ENCODE peak calls at places on chromosomes 3 and 15, in five cellular contexts. One of them, this sample, is unnamed.
A peak's percentile ranks its signal among the peaks of the same experiment; 100 is the strongest.

GRCh38 chr15:72934921-72935320 is 117.3 kb upstream of the NEO1 start:
- DNase-seq in mesenchymal stem cell: peak; percentile 7
- DNase-seq in trophoblast cell: no peak
- DNase-seq in neuronal stem cell: no peak
- DNase-seq in H1: no peak
- DNase-seq in this sample: no peak

GRCh38 chr15:78317145-78317836 is 17.9 kb upstream of the SKIC8 start:
- DNase-seq in mesenchymal stem cell: peak; percentile 9
- DNase-seq in H1: no peak
- DNase-seq in trophoblast cell: peak; percentile 22
- DNase-seq in neuronal stem cell: no peak
- DNase-seq in this sample: no peak

GRCh38 chr15:38652998-38653397 is 88.4 kb upstream of the RASGRP1 start:
- DNase-seq in H1: no peak
- DNase-seq in mesenchymal stem cell: no peak
- DNase-seq in trophoblast cell: no peak
- DNase-seq in neuronal stem cell: no peak
- DNase-seq in this sample: no peak

GRCh38 chr3:158532099-158532734 is 38.8 kb upstream of the MLF1 start:
- DNase-seq in trophoblast cell: peak; percentile 3
- DNase-seq in mesenchymal stem cell: peak; percentile 69
- DNase-seq in H1: no peak
- DNase-seq in neuronal stem cell: peak; percentile 5
- DNase-seq in this sample: no peak

GRCh38 chr15:34794590-34795206 is 651 bp downstream of the ACTC1 start:
- DNase-seq in mesenchymal stem cell: no peak
- DNase-seq in trophoblast cell: no peak
- DNase-seq in H1: no peak
- DNase-seq in neuronal stem cell: no peak
- DNase-seq in this sample: peak; percentile 33

GRCh38 chr15:35306361-35306981 is 221.4 kb upstream of the NANOGP8 start:
- DNase-seq in trophoblast cell: peak; percentile 35
- DNase-seq in neuronal stem cell: peak; percentile 9
- DNase-seq in H1: no peak
- DNase-seq in mesenchymal stem cell: peak; percentile 83
- DNase-seq in this sample: no peak

GRCh38 chr3:186821429-186822367 is 15.4 kb upstream of the RFC4 start:
- DNase-seq in trophoblast cell: peak; percentile 63
- DNase-seq in mesenchymal stem cell: peak; percentile 60
- DNase-seq in neuronal stem cell: no peak
- DNase-seq in H1: no peak
- DNase-seq in this sample: no peak

GRCh38 chr15:47945869-47946666 is 174.7 kb upstream of the SLC24A5 start:
- DNase-seq in neuronal stem cell: no peak
- DNase-seq in H1: no peak
- DNase-seq in mesenchymal stem cell: no peak
- DNase-seq in trophoblast cell: no peak
- DNase-seq in this sample: no peak

GRCh38 chr3:47482411-47482810 is 6.7 kb upstream of the SCAP start:
- DNase-seq in trophoblast cell: no peak
- DNase-seq in neuronal stem cell: no peak
- DNase-seq in mesenchymal stem cell: no peak
- DNase-seq in H1: no peak
- DNase-seq in this sample: no peak

GRCh38 chr15:55270301-55270700 is 19.3 kb downstream of the RAB27A start:
- DNase-seq in H1: no peak
- DNase-seq in mesenchymal stem cell: no peak
- DNase-seq in trophoblast cell: no peak
- DNase-seq in neuronal stem cell: no peak
- DNase-seq in this sample: no peak

GRCh38 chr15:101611007-101611406 is 41.2 kb downstream of the TM2D3 start:
- DNase-seq in neuronal stem cell: no peak
- DNase-seq in mesenchymal stem cell: no peak
- DNase-seq in H1: no peak
- DNase-seq in trophoblast cell: no peak
- DNase-seq in this sample: no peak

GRCh38 chr15:60673156-60673555 is 194.2 kb upstream of the ICE2 start:
- DNase-seq in neuronal stem cell: no peak
- DNase-seq in H1: no peak
- DNase-seq in mesenchymal stem cell: no peak
- DNase-seq in trophoblast cell: no peak
- DNase-seq in this sample: no peak

GRCh38 chr15:90316139-90316538 is 35.9 kb upstream of the ZNF774 start:
- DNase-seq in neuronal stem cell: no peak
- DNase-seq in mesenchymal stem cell: no peak
- DNase-seq in H1: peak; percentile 10
- DNase-seq in trophoblast cell: no peak
- DNase-seq in this sample: no peak

GRCh38 chr3:13323822-13324221 is 96.3 kb downstream of the NUP210 start:
- DNase-seq in mesenchymal stem cell: no peak
- DNase-seq in neuronal stem cell: no peak
- DNase-seq in H1: no peak
- DNase-seq in trophoblast cell: no peak
- DNase-seq in this sample: no peak

GRCh38 chr3:161217496-161217895 is 3.6 kb upstream of the NMD3 start:
- DNase-seq in H1: no peak
- DNase-seq in neuronal stem cell: no peak
- DNase-seq in trophoblast cell: no peak
- DNase-seq in mesenchymal stem cell: peak; percentile 67
- DNase-seq in this sample: no peak

GRCh38 chr3:89049119-89049518 is 58.3 kb upstream of the EPHA3 start:
- DNase-seq in mesenchymal stem cell: no peak
- DNase-seq in trophoblast cell: no peak
- DNase-seq in neuronal stem cell: no peak
- DNase-seq in H1: peak; percentile 57
- DNase-seq in this sample: peak; percentile 73

GRCh38 chr15:73922186-73923151 is 3.8 kb upstream of the LOXL1 start:
- DNase-seq in mesenchymal stem cell: peak; percentile 82
- DNase-seq in H1: peak; percentile 74
- DNase-seq in neuronal stem cell: no peak
- DNase-seq in trophoblast cell: no peak
- DNase-seq in this sample: peak; percentile 72

GRCh38 chr15:27906802-27907201 is 192.3 kb downstream of the OCA2 start:
- DNase-seq in mesenchymal stem cell: no peak
- DNase-seq in trophoblast cell: no peak
- DNase-seq in H1: no peak
- DNase-seq in neuronal stem cell: no peak
- DNase-seq in this sample: no peak

GRCh38 chr3:134795776-134796312 is 784 bp downstream of the EPHB1 start:
- DNase-seq in mesenchymal stem cell: peak; percentile 23
- DNase-seq in H1: peak; percentile 81
- DNase-seq in trophoblast cell: no peak
- DNase-seq in neuronal stem cell: peak; percentile 40
- DNase-seq in this sample: peak; percentile 44

GRCh38 chr15:59244337-59244736 is 37.7 kb downstream of the LDHAL6B start:
- DNase-seq in mesenchymal stem cell: no peak
- DNase-seq in H1: no peak
- DNase-seq in neuronal stem cell: no peak
- DNase-seq in trophoblast cell: no peak
- DNase-seq in this sample: no peak

GRCh38 chr3:44529927-44530326 is 25.1 kb upstream of the ZKSCAN7 start:
- DNase-seq in H1: no peak
- DNase-seq in mesenchymal stem cell: no peak
- DNase-seq in trophoblast cell: peak; percentile 4
- DNase-seq in neuronal stem cell: no peak
- DNase-seq in this sample: no peak

GRCh38 chr3:4825572-4826236 is 153.5 kb upstream of the BHLHE40 start:
- DNase-seq in neuronal stem cell: no peak
- DNase-seq in trophoblast cell: no peak
- DNase-seq in mesenchymal stem cell: no peak
- DNase-seq in H1: no peak
- DNase-seq in this sample: no peak

GRCh38 chr3:131326307-131326706 is 55.3 kb upstream of the NUDT16 start:
- DNase-seq in neuronal stem cell: no peak
- DNase-seq in trophoblast cell: no peak
- DNase-seq in H1: no peak
- DNase-seq in mesenchymal stem cell: no peak
- DNase-seq in this sample: no peak

GRCh38 chr3:50639055-50639494 is 22.1 kb downstream of the MAPKAPK3 start:
- DNase-seq in trophoblast cell: no peak
- DNase-seq in mesenchymal stem cell: no peak
- DNase-seq in neuronal stem cell: no peak
- DNase-seq in H1: no peak
- DNase-seq in this sample: no peak

GRCh38 chr3:11600501-11601282 is 43.0 kb downstream of the VGLL4 start:
- DNase-seq in H1: no peak
- DNase-seq in neuronal stem cell: peak; percentile 78
- DNase-seq in mesenchymal stem cell: peak; percentile 99
- DNase-seq in trophoblast cell: peak; percentile 100
- DNase-seq in this sample: peak; percentile 81

GRCh38 chr3:183261103-183261502 is 8.1 kb downstream of the B3GNT5 start:
- DNase-seq in H1: no peak
- DNase-seq in mesenchymal stem cell: no peak
- DNase-seq in trophoblast cell: no peak
- DNase-seq in neuronal stem cell: no peak
- DNase-seq in this sample: no peak

GRCh38 chr15:65303687-65304392 is 637 bp upstream of the RNU5B-1 start:
- DNase-seq in mesenchymal stem cell: peak; percentile 61
- DNase-seq in trophoblast cell: peak; percentile 55
- DNase-seq in neuronal stem cell: peak; percentile 48
- DNase-seq in H1: no peak
- DNase-seq in this sample: peak; percentile 64

GRCh38 chr3:134364936-134365765 is 9.1 kb downstream of the AMOTL2 start:
- DNase-seq in H1: no peak
- DNase-seq in neuronal stem cell: no peak
- DNase-seq in mesenchymal stem cell: no peak
- DNase-seq in trophoblast cell: no peak
- DNase-seq in this sample: no peak

GRCh38 chr3:112813723-112814171 is 32.9 kb downstream of the CD200R1L start:
- DNase-seq in neuronal stem cell: no peak
- DNase-seq in mesenchymal stem cell: peak; percentile 85
- DNase-seq in H1: no peak
- DNase-seq in trophoblast cell: no peak
- DNase-seq in this sample: no peak

GRCh38 chr3:14401692-14402303 is 608 bp upstream of the SLC6A6 start:
- DNase-seq in neuronal stem cell: no peak
- DNase-seq in mesenchymal stem cell: no peak
- DNase-seq in trophoblast cell: no peak
- DNase-seq in H1: no peak
- DNase-seq in this sample: no peak

GRCh38 chr15:23002920-23003319 is 22.8 kb upstream of the CYFIP1 start:
- DNase-seq in trophoblast cell: no peak
- DNase-seq in neuronal stem cell: no peak
- DNase-seq in mesenchymal stem cell: no peak
- DNase-seq in H1: no peak
- DNase-seq in this sample: no peak

GRCh38 chr3:40877651-40878463 is 321.4 kb upstream of the CTNNB1 start:
- DNase-seq in H1: no peak
- DNase-seq in trophoblast cell: no peak
- DNase-seq in mesenchymal stem cell: no peak
- DNase-seq in neuronal stem cell: no peak
- DNase-seq in this sample: no peak

GRCh38 chr3:126541628-126542339 is 16.9 kb downstream of the C3orf22 start:
- DNase-seq in trophoblast cell: no peak
- DNase-seq in mesenchymal stem cell: no peak
- DNase-seq in neuronal stem cell: no peak
- DNase-seq in H1: peak; percentile 50
- DNase-seq in this sample: peak; percentile 51

GRCh38 chr15:37096878-37097568 is 3.3 kb downstream of the MEIS2 start:
- DNase-seq in neuronal stem cell: peak; percentile 53
- DNase-seq in H1: no peak
- DNase-seq in trophoblast cell: no peak
- DNase-seq in mesenchymal stem cell: peak; percentile 48
- DNase-seq in this sample: peak; percentile 41
- H3K18ac ChIP-seq in neuronal stem cell: peak overlapping the region; percentile 62
- H3K18ac ChIP-seq in H1: peak overlapping the region; percentile 43
- H3K18ac ChIP-seq in trophoblast cell: peak overlapping the region; percentile 33
- H3K18ac ChIP-seq in mesenchymal stem cell: peak overlapping the region; percentile 96
- H3K18ac ChIP-seq in this sample: no peak overlapping the region

GRCh38 chr15:71091601-71092000 is 23.7 kb upstream of the THSD4 start:
- DNase-seq in mesenchymal stem cell: no peak
- DNase-seq in H1: peak; percentile 10
- DNase-seq in trophoblast cell: no peak
- DNase-seq in neuronal stem cell: no peak
- DNase-seq in this sample: no peak

GRCh38 chr15:71088683-71089082 is 26.6 kb upstream of the THSD4 start:
- DNase-seq in neuronal stem cell: no peak
- DNase-seq in mesenchymal stem cell: no peak
- DNase-seq in H1: no peak
- DNase-seq in trophoblast cell: no peak
- DNase-seq in this sample: no peak

GRCh38 chr15:71088155-71088554 is 27.1 kb upstream of the THSD4 start:
- DNase-seq in trophoblast cell: no peak
- DNase-seq in neuronal stem cell: no peak
- DNase-seq in mesenchymal stem cell: no peak
- DNase-seq in H1: no peak
- DNase-seq in this sample: no peak

GRCh38 chr15:71092056-71092600 is 23.1 kb upstream of the THSD4 start:
- DNase-seq in trophoblast cell: no peak
- DNase-seq in mesenchymal stem cell: no peak
- DNase-seq in neuronal stem cell: no peak
- DNase-seq in H1: peak; percentile 30
- DNase-seq in this sample: no peak

DNA sequence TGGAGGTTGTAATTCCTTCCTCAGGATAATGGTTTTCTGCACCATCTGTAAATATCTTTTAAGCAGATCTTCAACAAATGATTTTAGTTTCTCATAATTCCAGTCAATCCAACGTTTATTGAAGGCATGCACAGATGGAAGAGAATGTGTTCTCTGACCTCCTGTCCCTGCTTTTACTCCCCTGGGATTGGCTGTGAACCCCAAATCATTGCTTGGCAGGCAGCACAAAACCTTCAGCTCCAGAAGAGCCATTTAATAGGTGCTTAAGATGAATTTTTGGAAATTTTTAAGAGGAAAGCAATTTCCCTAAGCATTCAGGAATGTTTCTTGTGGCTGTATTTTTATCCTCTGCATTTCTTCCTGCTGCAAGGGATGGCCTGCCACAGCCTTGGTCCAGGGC is 25.5 kb upstream of the THSD4 start:
- DNase-seq in trophoblast cell: no peak
- DNase-seq in H1: peak; percentile 11
- DNase-seq in mesenchymal stem cell: no peak
- DNase-seq in neuronal stem cell: no peak
- DNase-seq in this sample: no peak
- H3K23ac ChIP-seq in trophoblast cell: no peak overlapping the region
- H3K23ac ChIP-seq in H1: no peak overlapping the region
- H3K23ac ChIP-seq in mesenchymal stem cell: no peak overlapping the region
- H3K23ac ChIP-seq in neuronal stem cell: no peak overlapping the region
- H3K23ac ChIP-seq in this sample: no peak overlapping the region

GRCh38 chr15:95998935-95999334 is 331.6 kb upstream of the NR2F2 start:
- DNase-seq in trophoblast cell: no peak
- DNase-seq in neuronal stem cell: no peak
- DNase-seq in H1: no peak
- DNase-seq in mesenchymal stem cell: no peak
- DNase-seq in this sample: no peak
- H2BK12ac ChIP-seq in trophoblast cell: no peak overlapping the region
- H2BK12ac ChIP-seq in neuronal stem cell: no peak overlapping the region
- H2BK12ac ChIP-seq in H1: no peak overlapping the region
- H2BK12ac ChIP-seq in mesenchymal stem cell: no peak overlapping the region
- H2BK12ac ChIP-seq in this sample: no peak overlapping the region

DNA sequence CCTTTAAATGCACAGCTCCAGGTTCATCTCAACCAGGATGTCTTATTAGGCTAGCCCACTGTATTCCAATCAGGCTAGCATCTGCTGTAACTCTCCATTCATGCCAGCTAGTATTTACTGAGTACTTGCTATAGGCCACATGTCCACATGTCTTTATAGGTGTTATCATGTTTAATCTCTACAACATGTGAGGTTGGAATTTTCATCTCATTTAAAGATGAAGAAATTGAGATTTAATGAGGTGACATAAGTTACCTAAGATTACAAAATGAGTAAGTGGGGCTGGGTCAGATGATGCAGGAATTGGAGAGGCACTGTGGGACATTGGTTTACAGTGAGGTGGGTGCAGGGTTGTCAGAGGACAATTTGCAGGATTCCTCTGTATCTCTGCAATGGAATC is 2.9 kb downstream of the IFT122 start:
- DNase-seq in trophoblast cell: no peak
- DNase-seq in H1: no peak
- DNase-seq in neuronal stem cell: no peak
- DNase-seq in mesenchymal stem cell: no peak
- DNase-seq in this sample: no peak
- H3K18ac ChIP-seq in trophoblast cell: no peak overlapping the region
- H3K18ac ChIP-seq in H1: no peak overlapping the region
- H3K18ac ChIP-seq in neuronal stem cell: no peak overlapping the region
- H3K18ac ChIP-seq in mesenchymal stem cell: no peak overlapping the region
- H3K18ac ChIP-seq in this sample: no peak overlapping the region

This sample was measured in H9.